ENCODE peak calls at places on chromosomes 7 and 10, in seven cellular contexts. G is foreskin fibroblast; R is fibroblast of the aortic adventitia; P is IMR-90; Y is HCT116; Q is CD8-positive, alpha-beta memory T cell; K is aorta. V is an unnamed sample.

GRCh38 chr7:26101471-26102151 is 50.4 kb upstream of the NFE2L3 start:
- DNase-seq in Y (no peak), P (no peak), Q (no peak), G (no peak), R (no peak), K (no peak), V (peak)

GRCh38 chr10:53619678-53620077 is 847.1 kb upstream of the MBL2 start:
- DNase-seq in P (no peak), R (peak), Q (no peak), G (no peak), Y (no peak), K (no peak), V (no peak)

GRCh38 chr10:43197834-43198681 is 59.8 kb downstream of the CSGALNACT2 start:
- DNase-seq in G (no peak), Y (no peak), R (no peak), P (no peak), Q (no peak), K (peak), V (no peak)

GRCh38 chr7:152553671-152554317 is 118.0 kb upstream of the KMT2C start:
- DNase-seq in G (no peak), R (no peak), Y (no peak), P (no peak), K (peak), Q (no peak), V (no peak)

GRCh38 chr10:10418397-10418796 is 599.3 kb upstream of the CELF2 start:
- DNase-seq in Y (no peak), P (no peak), K (no peak), Q (no peak), G (no peak), R (no peak), V (no peak)

GRCh38 chr10:3119796-3120459 is 52.6 kb downstream of the PFKP start:
- DNase-seq in G (no peak), R (peak), Q (no peak), P (peak), K (no peak), Y (no peak), V (no peak)

GRCh38 chr7:77216233-77216632 is 16.6 kb upstream of the FGL2 start:
- DNase-seq in G (no peak), Y (no peak), R (no peak), P (no peak), K (no peak), Q (no peak), V (no peak)

GRCh38 chr10:10642741-10643280 is 374.9 kb upstream of the CELF2 start:
- DNase-seq in P (peak), Y (no peak), K (peak), R (peak), Q (no peak), G (no peak), V (peak)

GRCh38 chr7:148319316-148319808 is 271.2 kb upstream of the C7orf33 start:
- DNase-seq in Y (no peak), P (no peak), Q (no peak), G (no peak), K (no peak), R (no peak), V (no peak)

GRCh38 chr7:81244213-81244612 is 325.4 kb upstream of the SEMA3C start:
- DNase-seq in Q (no peak), G (peak), Y (peak), P (peak), K (no peak), R (peak), V (no peak)

GRCh38 chr7:155796381-155797261 is 15.6 kb downstream of the SHH start:
- DNase-seq in Q (peak), G (no peak), K (peak), Y (no peak), P (no peak), R (peak), V (peak)

GRCh38 chr10:112755446-112756117 is 194.5 kb upstream of the TCF7L2 start:
- DNase-seq in K (no peak), Q (no peak), P (no peak), R (no peak), G (no peak), Y (no peak), V (no peak)

GRCh38 chr7:1858435-1859265 is 188.6 kb downstream of the ELFN1 start:
- DNase-seq in Q (no peak), R (no peak), K (peak), G (no peak), Y (no peak), P (no peak), V (peak)

GRCh38 chr7:36677769-36678435 is 46.4 kb downstream of the AOAH start:
- DNase-seq in G (no peak), Q (no peak), K (no peak), R (no peak), Y (no peak), P (no peak), V (no peak)

GRCh38 chr10:78812571-78813318 is 256.0 kb upstream of the ZMIZ1 start:
- DNase-seq in R (no peak), Q (no peak), P (no peak), Y (no peak), K (no peak), G (no peak), V (no peak)

GRCh38 chr10:28959850-28960501 is 282.7 kb downstream of the BAMBI start:
- DNase-seq in P (peak), K (no peak), G (no peak), Y (no peak), R (no peak), Q (no peak), V (no peak)

GRCh38 chr10:22228167-22228938 is 10.5 kb upstream of the EBLN1 start:
- DNase-seq in K (no peak), R (no peak), G (no peak), Q (no peak), P (no peak), Y (no peak), V (no peak)

GRCh38 chr7:143296686-143297085 is 8.5 kb downstream of the CASP2 start:
- DNase-seq in R (no peak), P (no peak), G (no peak), Y (no peak), K (no peak), Q (no peak), V (no peak)

GRCh38 chr7:32677593-32677992 is 182.3 kb downstream of the AVL9 start:
- DNase-seq in Q (no peak), P (no peak), R (no peak), Y (no peak), G (no peak), K (no peak), V (no peak)

GRCh38 chr10:89100680-89101079 is 106.4 kb downstream of the CH25H start:
- DNase-seq in Y (no peak), K (no peak), P (peak), G (peak), R (peak), Q (no peak), V (no peak)

GRCh38 chr7:142300689-142301088 is 42.8 kb upstream of the PRSS58 start:
- DNase-seq in Q (no peak), K (no peak), P (no peak), Y (peak), G (no peak), R (no peak), V (no peak)

GRCh38 chr10:69800109-69800508 is 1.6 kb upstream of the COL13A1 start:
- DNase-seq in P (peak), G (peak), Y (peak), R (peak), K (no peak), Q (no peak), V (no peak)

DNA sequence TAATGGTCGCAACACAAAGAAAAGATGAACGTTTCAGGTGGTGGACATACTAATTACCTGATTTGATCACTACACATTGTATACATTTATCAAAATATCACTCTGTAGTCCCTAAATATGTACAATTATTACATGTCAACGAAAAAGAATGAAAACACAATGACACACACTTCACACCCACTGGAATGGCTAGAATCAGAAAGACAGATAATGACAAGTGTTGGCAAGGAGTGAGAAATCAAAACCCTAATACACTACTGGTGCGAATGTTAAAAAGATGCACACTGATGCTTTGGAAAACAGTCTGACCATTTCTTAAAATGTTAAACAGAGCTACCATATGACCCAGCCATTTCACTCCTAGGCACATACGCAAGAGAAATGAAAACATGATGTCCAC is 2.3 kb downstream of the COA1 start:
- DNase-seq in G (no peak), P (no peak), K (no peak), Q (no peak), R (no peak), Y (no peak), V (no peak)
- H3K4me3 ChIP-seq in G (no peak), P (no peak), K (no peak), Q (no peak), R (no peak), Y (no peak), V (peak)

GRCh38 chr7:12692479-12693259 is 5.2 kb downstream of the ARL4A start:
- DNase-seq in G (no peak), K (no peak), R (no peak), P (no peak), Y (no peak), Q (no peak), V (no peak)
- H3K4me3 ChIP-seq in G (no peak), K (no peak), R (no peak), P (no peak), Y (no peak), Q (no peak), V (no peak)

GRCh38 chr7:23332881-23333612 is 33.9 kb downstream of the MALSU1 start:
- DNase-seq in R (peak), P (peak), K (no peak), Y (no peak), Q (no peak), G (no peak), V (peak)

GRCh38 chr7:23335141-23335540 is 36.0 kb downstream of the MALSU1 start:
- DNase-seq in K (no peak), P (no peak), Q (no peak), R (no peak), G (no peak), Y (no peak), V (no peak)

GRCh38 chr7:23332193-23332592 is 33.1 kb downstream of the MALSU1 start:
- DNase-seq in Y (no peak), Q (no peak), P (peak), R (peak), G (no peak), K (no peak), V (no peak)

GRCh38 chr7:23334482-23335056 is 35.4 kb downstream of the MALSU1 start:
- DNase-seq in K (no peak), Q (no peak), P (peak), R (peak), G (peak), Y (peak), V (peak)

DNA sequence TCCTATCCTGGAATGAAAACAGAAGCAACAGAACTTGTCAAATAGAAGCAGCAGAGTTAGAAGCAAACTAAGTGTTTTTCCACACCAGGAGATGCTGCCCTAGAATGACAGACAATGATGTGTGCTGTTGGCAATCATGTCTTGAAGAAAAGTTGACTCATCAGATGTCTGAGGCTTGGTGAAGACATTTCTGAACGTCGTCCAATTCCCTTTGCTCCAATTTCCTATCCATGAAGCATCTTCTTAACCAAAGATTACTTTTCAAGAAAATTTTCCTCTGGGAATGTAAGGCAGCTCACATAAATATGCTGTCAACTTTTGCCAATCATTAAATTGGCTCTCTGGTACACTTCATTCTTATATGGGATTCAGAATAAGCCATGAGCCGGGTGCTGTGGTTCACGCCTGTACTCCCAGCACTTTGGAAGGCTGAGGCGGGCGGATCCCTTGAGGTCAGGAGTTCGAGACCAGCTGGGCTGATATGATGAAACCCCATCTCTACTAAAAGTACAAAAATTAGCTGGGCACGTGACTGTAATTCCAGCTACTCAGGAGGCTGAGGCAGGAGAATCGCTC is 34.6 kb downstream of the MALSU1 start:
- DNase-seq in Y (no peak), G (peak), Q (no peak), K (no peak), P (peak), R (peak), V (peak)
- H3K4me3 ChIP-seq in Y (no peak), G (no peak), Q (no peak), K (no peak), P (no peak), R (no peak), V (no peak)

DNA sequence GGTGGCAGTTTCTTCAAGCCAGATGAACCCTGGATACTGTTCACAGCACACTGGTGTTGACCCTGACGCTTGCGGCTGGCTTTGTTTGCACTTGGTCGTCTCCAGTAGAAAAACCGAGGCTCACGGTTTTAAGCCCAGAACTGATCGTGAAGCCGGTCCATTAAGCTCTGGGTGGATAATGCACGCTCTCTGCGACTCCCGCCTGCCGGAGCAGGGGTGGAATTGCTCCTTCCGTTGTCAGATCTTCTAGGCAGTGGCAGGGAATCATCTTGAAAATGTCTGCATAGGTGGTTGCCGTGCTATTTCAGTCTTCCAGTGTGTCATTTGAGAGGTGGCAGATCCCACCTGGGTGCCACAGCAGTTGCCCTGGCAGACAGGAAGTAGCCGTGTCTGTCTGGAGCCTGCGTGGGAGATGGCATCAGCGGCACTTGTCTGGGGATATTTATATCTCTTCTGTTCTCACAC is 35.9 kb upstream of the AP5Z1 start:
- DNase-seq in R (peak), Y (no peak), K (no peak), P (peak), G (no peak), Q (no peak), V (peak)
- H3K4me3 ChIP-seq in R (peak), Y (no peak), K (no peak), P (no peak), G (no peak), Q (peak), V (peak)

DNA sequence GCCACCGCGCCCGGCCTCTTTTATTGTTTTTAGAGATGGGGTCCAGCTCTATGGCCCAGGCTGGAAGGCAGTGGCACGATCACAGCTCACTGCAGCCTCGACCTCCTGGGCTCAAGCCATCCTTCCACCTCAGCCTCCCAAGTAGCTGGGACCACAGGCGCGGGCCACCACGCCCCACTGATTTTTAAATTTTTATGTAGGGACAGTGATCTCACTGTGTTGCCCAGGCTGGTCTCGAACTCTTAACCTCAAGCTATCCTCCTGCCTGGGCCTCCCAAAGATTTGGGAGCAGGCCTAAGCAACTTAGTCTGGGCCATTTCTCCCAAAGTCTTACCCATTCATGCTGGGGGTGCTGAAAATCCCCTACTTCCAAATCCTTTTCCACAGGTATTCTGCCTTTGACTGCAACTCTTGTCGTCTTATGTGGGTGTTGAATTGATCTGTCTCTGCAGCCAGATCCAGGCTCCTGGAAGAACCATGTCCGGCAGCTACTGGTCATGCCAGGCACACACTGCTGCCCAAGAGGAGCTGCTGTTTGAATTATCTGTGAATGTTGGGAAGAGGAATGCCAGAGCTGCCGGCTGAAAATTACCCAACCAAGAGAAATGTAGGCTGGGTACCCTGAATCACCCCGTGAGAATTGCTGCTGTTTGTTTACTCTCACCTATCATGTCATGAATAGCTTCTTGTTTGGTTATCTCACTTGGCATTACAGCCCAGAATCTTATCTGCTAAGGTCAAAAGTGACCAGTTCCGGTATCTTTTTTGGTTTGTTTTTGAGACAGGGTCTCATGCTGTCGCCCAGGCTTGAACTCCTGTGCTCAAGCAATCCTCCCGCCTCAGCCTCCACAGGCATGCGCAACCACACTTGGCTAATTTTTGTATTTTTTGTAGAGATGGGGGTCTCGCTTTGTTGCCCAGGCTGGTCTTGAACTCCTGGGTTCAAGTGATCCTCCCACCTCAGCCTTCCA is 1.1 kb downstream of the ZDHHC4 start:
- DNase-seq in Y (no peak), G (no peak), Q (no peak), K (no peak), R (no peak), P (peak), V (no peak)
- H3K4me3 ChIP-seq in Y (peak), G (peak), Q (no peak), K (no peak), R (peak), P (no peak), V (peak)

GRCh38 chr10:8063128-8063908 is 8.8 kb downstream of the GATA3 start:
- DNase-seq in K (no peak), P (no peak), G (no peak), Y (no peak), Q (no peak), R (no peak), V (no peak)

GRCh38 chr10:8059191-8059936 is 4.9 kb downstream of the GATA3 start:
- DNase-seq in P (no peak), Y (no peak), K (no peak), G (no peak), Q (no peak), R (no peak), V (no peak)

GRCh38 chr10:8060704-8061121 is 6.2 kb downstream of the GATA3 start:
- DNase-seq in Y (no peak), R (no peak), Q (no peak), P (no peak), K (no peak), G (no peak), V (no peak)

GRCh38 chr10:8060010-8060703 is 5.7 kb downstream of the GATA3 start:
- DNase-seq in R (no peak), Y (no peak), K (no peak), G (no peak), Q (no peak), P (peak), V (no peak)

DNA sequence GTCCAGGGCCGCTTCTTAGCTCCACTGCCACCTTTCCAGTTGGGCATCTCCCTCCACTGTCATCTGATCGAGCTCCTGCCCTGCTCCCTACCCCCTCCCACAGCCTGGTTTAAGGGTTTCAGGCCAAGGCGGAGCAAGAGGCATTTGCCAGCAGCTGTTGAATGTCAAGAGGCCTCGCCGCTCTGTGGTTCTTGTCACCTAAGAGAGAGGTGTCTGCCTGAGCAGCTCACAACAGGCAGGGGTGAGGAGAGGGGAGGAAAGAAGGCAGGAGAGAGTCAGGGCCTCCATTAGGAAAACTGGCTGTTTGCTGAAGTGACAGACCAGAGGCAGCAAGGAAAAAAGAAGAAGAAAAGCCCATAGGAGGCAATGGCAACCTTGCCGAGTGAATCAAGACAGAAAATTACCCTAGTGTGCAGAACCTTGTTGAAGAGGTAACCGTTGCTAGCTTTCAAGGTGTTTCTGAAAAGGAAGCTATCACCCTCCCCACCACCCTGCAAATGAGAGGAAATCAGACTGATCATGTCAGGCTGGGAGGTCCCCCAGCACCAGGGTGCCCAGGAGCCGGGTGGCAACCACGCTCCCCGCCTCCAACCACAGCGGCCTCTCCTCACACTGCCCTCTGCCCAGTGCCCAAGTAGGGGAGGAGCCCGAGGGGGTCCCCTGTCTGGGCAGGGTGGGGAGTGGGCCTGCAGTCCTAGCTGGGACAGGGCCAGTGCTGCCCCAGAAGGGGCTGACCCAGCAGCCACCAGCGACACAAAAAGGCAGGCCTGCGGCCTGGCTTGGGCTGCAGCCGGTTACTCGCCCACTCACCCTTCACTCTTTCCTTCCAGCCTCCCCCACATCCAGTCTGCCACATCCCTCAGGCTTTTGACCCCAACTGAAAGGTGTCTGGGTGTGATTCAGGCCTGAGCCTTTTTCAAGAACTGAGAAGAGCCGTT is 7.1 kb downstream of the GATA3 start:
- DNase-seq in K (no peak), P (no peak), R (no peak), Y (no peak), Q (peak), G (no peak), V (no peak)
- H3K4me3 ChIP-seq in K (no peak), P (no peak), R (no peak), Y (no peak), Q (peak), G (no peak), V (no peak)

GRCh38 chr7:140592957-140593356 is 47.7 kb downstream of the DENND2A start:
- DNase-seq in R (no peak), K (no peak), Y (no peak), Q (no peak), P (no peak), G (no peak), V (no peak)
- H3K4me3 ChIP-seq in R (no peak), K (no peak), Y (no peak), Q (no peak), P (no peak), G (no peak), V (no peak)